ENCODE peak calls at places on chromosome 3, in nine cellular contexts. E is mammary epithelial cell, J is PC-3, U is cardiac muscle cell, M is fibroblast of the aortic adventitia, H is upper lobe of right lung, B is tibial artery, L is esophagus squamous epithelium, I is astrocyte of the spinal cord. Q is an unnamed sample.

GRCh38 chr3:25423780-25424179 is 4.3 kb upstream of the RARB start:
- DNase-seq in E (peak; percentile 77), J (peak; percentile 7), U (peak; percentile 64), M (peak; percentile 72), H (no peak), B (no peak), L (no peak), I (peak; percentile 88), Q (no peak)

GRCh38 chr3:149401215-149401925 is 23.9 kb upstream of the TM4SF1 start:
- DNase-seq in E (peak; percentile 69), J (peak; percentile 90), U (peak; percentile 59), M (peak; percentile 77), H (peak; percentile 74), B (no peak), L (no peak), I (peak; percentile 64), Q (peak; percentile 97)

GRCh38 chr3:99829844-99830243 is 12.2 kb downstream of the CMSS1 start:
- DNase-seq in E (no peak), J (no peak), U (no peak), M (no peak), H (no peak), B (no peak), L (no peak), I (no peak), Q (no peak)

GRCh38 chr3:21995079-21995607 is 244.1 kb upstream of the ZNF385D start:
- DNase-seq in E (no peak), J (no peak), U (no peak), M (no peak), H (peak; percentile 40), B (peak; percentile 53), L (no peak), I (no peak), Q (no peak)

GRCh38 chr3:16102905-16103364 is 71.5 kb upstream of the GALNT15 start:
- DNase-seq in E (peak; percentile 63), J (peak; percentile 68), U (peak; percentile 86), M (peak; percentile 93), H (no peak), B (no peak), L (no peak), I (peak; percentile 90), Q (no peak)

GRCh38 chr3:39850707-39851014 is 41.3 kb downstream of the MYRIP start:
- DNase-seq in E (no peak), J (no peak), U (no peak), M (no peak), H (no peak), B (no peak), L (no peak), I (no peak), Q (peak; percentile 46)

GRCh38 chr3:3618624-3619023 is 180.6 kb upstream of the LRRN1 start:
- DNase-seq in E (no peak), J (no peak), U (no peak), M (no peak), H (no peak), B (no peak), L (no peak), I (no peak), Q (no peak)

GRCh38 chr3:175511219-175511780 is 652.2 kb downstream of the NAALADL2 start:
- DNase-seq in E (no peak), J (no peak), U (no peak), M (no peak), H (no peak), B (no peak), L (no peak), I (peak; percentile 25), Q (no peak)

GRCh38 chr3:157175678-157176077 is 15.7 kb upstream of the CCNL1 start:
- DNase-seq in E (no peak), J (no peak), U (no peak), M (peak; percentile 44), H (peak; percentile 70), B (no peak), L (no peak), I (no peak), Q (no peak)

GRCh38 chr3:76826915-76827314 is 213.0 kb upstream of the ROBO2 start:
- DNase-seq in E (no peak), J (no peak), U (no peak), M (no peak), H (no peak), B (no peak), L (no peak), I (no peak), Q (no peak)

DNA sequence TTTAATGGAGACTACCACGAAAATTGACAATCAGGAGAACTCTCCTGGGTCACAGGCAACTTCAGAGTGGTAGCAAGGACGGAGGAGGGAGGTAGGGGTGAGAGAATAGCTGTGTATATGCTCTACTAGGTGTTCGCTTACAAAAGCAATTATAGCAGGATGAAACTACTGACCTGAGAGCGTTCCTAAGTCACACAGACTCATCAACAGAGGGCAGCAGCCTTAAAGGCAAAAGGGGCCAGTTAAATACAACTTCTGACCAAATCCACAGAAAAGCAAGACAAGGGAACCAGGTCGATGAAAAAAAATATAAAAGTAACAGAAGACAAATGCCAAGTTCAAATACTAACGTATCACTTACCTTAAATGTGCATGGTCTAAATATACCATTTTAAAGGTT is 894.6 kb downstream of the PLOD2 start:
- DNase-seq in E (no peak), J (peak; percentile 6), U (no peak), M (no peak), H (no peak), B (no peak), L (no peak), I (no peak), Q (no peak)
- TF ChIP-seq CTCF in E (no peak), J (peak; percentile 26), U (no peak), M (no peak), H (no peak), B (no peak), L (no peak), I (no peak), Q (peak; percentile 36)

GRCh38 chr3:151226088-151226563 is 23.1 kb upstream of the GPR171 start:
- DNase-seq in E (peak; percentile 85), J (peak; percentile 86), U (peak; percentile 82), M (peak; percentile 88), H (no peak), B (no peak), L (no peak), I (peak; percentile 72), Q (no peak)

GRCh38 chr3:151230644-151231043 is 27.6 kb upstream of the GPR171 start:
- DNase-seq in E (no peak), J (no peak), U (no peak), M (no peak), H (no peak), B (no peak), L (no peak), I (no peak), Q (no peak)

GRCh38 chr3:151227438-151228290 is 24.6 kb upstream of the GPR171 start:
- DNase-seq in E (peak; percentile 60), J (peak; percentile 81), U (peak; percentile 90), M (peak; percentile 90), H (peak; percentile 72), B (peak; percentile 75), L (no peak), I (peak; percentile 87), Q (peak; percentile 14)

GRCh38 chr3:151226825-151227224 is 23.8 kb upstream of the GPR171 start:
- DNase-seq in E (no peak), J (no peak), U (no peak), M (no peak), H (no peak), B (no peak), L (no peak), I (no peak), Q (no peak)

GRCh38 chr3:151228291-151229125 is 25.5 kb upstream of the GPR171 start:
- DNase-seq in E (peak; percentile 63), J (peak; percentile 65), U (peak; percentile 60), M (peak; percentile 80), H (no peak), B (no peak), L (no peak), I (peak; percentile 76), Q (no peak)
- H3K4me3 ChIP-seq in E (no peak overlapping the region), J (no peak overlapping the region), U (no peak overlapping the region), M (no peak overlapping the region), H (no peak overlapping the region), B (no peak overlapping the region), L (no peak overlapping the region), I (no peak overlapping the region), Q (no peak overlapping the region)

GRCh38 chr3:32310336-32310735 is 71.9 kb downstream of the CMTM8 start:
- DNase-seq in E (no peak), J (no peak), U (no peak), M (no peak), H (no peak), B (no peak), L (no peak), I (no peak), Q (no peak)

GRCh38 chr3:32308378-32308777 is 69.9 kb downstream of the CMTM8 start:
- DNase-seq in E (no peak), J (no peak), U (no peak), M (no peak), H (no peak), B (no peak), L (no peak), I (no peak), Q (no peak)

GRCh38 chr3:32307591-32307990 is 69.1 kb downstream of the CMTM8 start:
- DNase-seq in E (peak; percentile 10), J (no peak), U (no peak), M (no peak), H (no peak), B (no peak), L (no peak), I (no peak), Q (no peak)

GRCh38 chr3:32310918-32311839 is 72.7 kb downstream of the CMTM8 start:
- DNase-seq in E (no peak), J (no peak), U (no peak), M (no peak), H (no peak), B (no peak), L (no peak), I (no peak), Q (no peak)

GRCh38 chr3:32309653-32310242 is 71.3 kb downstream of the CMTM8 start:
- DNase-seq in E (no peak), J (no peak), U (no peak), M (no peak), H (no peak), B (no peak), L (no peak), I (no peak), Q (no peak)
- TF ChIP-seq CTCF in E (no peak), J (no peak), U (no peak), M (no peak), H (no peak), B (no peak), L (no peak), I (no peak), Q (no peak)

DNA sequence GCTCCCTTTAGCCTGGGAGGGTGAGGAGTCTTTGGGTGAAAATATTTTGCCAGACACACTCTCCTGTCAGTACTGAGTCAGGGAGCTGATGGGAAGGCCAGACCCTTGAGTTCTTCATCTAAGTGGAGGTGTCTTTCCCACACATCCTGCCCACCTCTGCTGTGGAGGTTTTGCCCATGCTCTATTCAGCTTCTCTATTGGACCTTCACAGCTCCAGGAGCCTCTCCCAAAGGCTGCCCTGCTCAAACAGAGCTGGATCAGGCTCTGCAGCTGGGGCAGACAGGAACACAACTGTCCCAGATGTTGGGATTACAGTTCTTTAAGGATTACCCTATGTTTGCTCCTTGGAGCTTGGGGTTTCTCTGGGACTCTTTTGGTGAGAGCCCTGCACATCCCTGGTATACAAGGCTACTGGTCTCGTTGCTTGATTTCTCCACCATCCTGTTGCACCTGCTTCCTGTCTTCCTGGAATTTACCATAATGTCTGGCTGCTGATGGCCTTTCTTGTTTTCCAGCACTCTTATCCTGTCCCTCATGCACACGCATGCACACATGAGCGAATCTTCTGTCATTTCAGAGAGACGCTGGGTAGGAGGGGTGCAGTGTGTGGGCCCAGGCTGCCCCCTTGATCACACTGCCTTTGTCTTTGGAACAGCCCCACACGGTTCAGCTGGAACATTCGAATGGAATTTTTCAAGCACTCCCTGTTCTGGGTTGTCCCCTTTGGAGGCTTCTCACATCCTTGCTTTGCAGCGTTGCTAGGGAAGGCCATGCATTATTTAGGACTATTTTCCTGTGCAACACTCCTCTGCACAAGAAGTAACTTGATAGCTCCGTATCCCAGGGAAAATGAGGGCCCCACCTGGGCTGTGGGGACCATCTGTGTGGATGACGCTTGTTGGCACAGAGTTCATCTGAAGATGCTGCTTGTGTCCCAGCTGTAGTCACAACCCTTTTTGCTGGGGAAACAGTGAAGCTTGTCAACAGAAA is 78.2 kb downstream of the SPSB4 start:
- DNase-seq in E (no peak), J (no peak), U (no peak), M (no peak), H (no peak), B (peak; percentile 34), L (no peak), I (no peak), Q (no peak)
- H3K4me3 ChIP-seq in E (no peak overlapping the region), J (no peak overlapping the region), U (no peak overlapping the region), M (no peak overlapping the region), H (no peak overlapping the region), B (no peak overlapping the region), L (no peak overlapping the region), I (no peak overlapping the region), Q (no peak overlapping the region)

Q was measured in LNCaP clone FGC.